ENCODE peak calls at places on chromosomes 5 and 9, in four cellular contexts. J, S, X and H are unnamed samples.

GRCh38 chr5:126852104-126852531 is 75.2 kb downstream of the LMNB1 start:
- DNase-seq in X (no peak), S (peak), J (no peak), H (no peak)

GRCh38 chr9:124088476-124088837 is 76.9 kb downstream of the LHX2 start:
- DNase-seq in S (no peak), X (no peak), J (no peak), H (no peak)

GRCh38 chr9:105332471-105332870 is 88.0 kb downstream of the SLC44A1 start:
- DNase-seq in S (no peak), J (no peak), X (no peak), H (no peak)

GRCh38 chr9:100082786-100083185 is 16.0 kb downstream of the ERP44 start:
- DNase-seq in X (no peak), S (no peak), J (peak), H (no peak)

GRCh38 chr5:108797986-108798385 is 50.3 kb downstream of the FER start:
- DNase-seq in J (no peak), X (no peak), S (no peak), H (no peak)

GRCh38 chr5:107026098-107026497 is 644.6 kb downstream of the EFNA5 start:
- DNase-seq in J (no peak), X (no peak), S (peak), H (no peak)

GRCh38 chr9:101381833-101382342 is 2.9 kb downstream of the BAAT start:
- DNase-seq in X (no peak), J (no peak), S (no peak), H (no peak)

GRCh38 chr5:91486638-91487037 is 103.5 kb upstream of the ARRDC3 start:
- DNase-seq in X (no peak), J (no peak), S (no peak), H (no peak)

GRCh38 chr9:8648271-8648670 is 848.7 kb upstream of the DMAC1 start:
- DNase-seq in S (no peak), J (no peak), X (no peak), H (no peak)

GRCh38 chr5:128427901-128428300 is 110.1 kb downstream of the FBN2 start:
- DNase-seq in S (no peak), X (no peak), J (no peak), H (no peak)

GRCh38 chr5:171162165-171162564 is 146.9 kb upstream of the TLX3 start:
- DNase-seq in J (no peak), X (no peak), S (peak), H (no peak)

GRCh38 chr5:39486361-39486760 is 61.6 kb upstream of the DAB2 start:
- DNase-seq in X (no peak), S (no peak), J (no peak), H (no peak)

GRCh38 chr5:107808671-107809137 is 138.0 kb upstream of the EFNA5 start:
- DNase-seq in J (no peak), S (peak), X (no peak), H (no peak)

GRCh38 chr5:153974813-153975163 is 63.9 kb downstream of the FAM114A2 start:
- DNase-seq in X (no peak), S (no peak), J (no peak), H (no peak)

GRCh38 chr5:14025566-14026276 is 81.2 kb upstream of the DNAH5 start:
- DNase-seq in S (no peak), J (no peak), X (no peak), H (no peak)
- TF ChIP-seq CTCF in S (no peak), J (no peak), X (no peak), H (no peak)

GRCh38 chr5:158732345-158732744 is 367.4 kb downstream of the EBF1 start:
- DNase-seq in J (no peak), S (no peak), X (no peak), H (no peak)
- TF ChIP-seq CTCF in J (no peak), S (no peak), X (no peak), H (no peak)

GRCh38 chr5:180116077-180116375 is 44.5 kb upstream of the RNF130 start:
- DNase-seq in X (no peak), J (no peak), S (no peak), H (no peak)

GRCh38 chr5:180118391-180118791 is 46.8 kb upstream of the RNF130 start:
- DNase-seq in J (no peak), X (no peak), S (no peak), H (no peak)

GRCh38 chr5:180115326-180116076 is 43.9 kb upstream of the RNF130 start:
- DNase-seq in J (no peak), X (no peak), S (no peak), H (no peak)

GRCh38 chr5:180117378-180117725 is 45.8 kb upstream of the RNF130 start:
- DNase-seq in J (no peak), S (no peak), X (no peak), H (no peak)

DNA sequence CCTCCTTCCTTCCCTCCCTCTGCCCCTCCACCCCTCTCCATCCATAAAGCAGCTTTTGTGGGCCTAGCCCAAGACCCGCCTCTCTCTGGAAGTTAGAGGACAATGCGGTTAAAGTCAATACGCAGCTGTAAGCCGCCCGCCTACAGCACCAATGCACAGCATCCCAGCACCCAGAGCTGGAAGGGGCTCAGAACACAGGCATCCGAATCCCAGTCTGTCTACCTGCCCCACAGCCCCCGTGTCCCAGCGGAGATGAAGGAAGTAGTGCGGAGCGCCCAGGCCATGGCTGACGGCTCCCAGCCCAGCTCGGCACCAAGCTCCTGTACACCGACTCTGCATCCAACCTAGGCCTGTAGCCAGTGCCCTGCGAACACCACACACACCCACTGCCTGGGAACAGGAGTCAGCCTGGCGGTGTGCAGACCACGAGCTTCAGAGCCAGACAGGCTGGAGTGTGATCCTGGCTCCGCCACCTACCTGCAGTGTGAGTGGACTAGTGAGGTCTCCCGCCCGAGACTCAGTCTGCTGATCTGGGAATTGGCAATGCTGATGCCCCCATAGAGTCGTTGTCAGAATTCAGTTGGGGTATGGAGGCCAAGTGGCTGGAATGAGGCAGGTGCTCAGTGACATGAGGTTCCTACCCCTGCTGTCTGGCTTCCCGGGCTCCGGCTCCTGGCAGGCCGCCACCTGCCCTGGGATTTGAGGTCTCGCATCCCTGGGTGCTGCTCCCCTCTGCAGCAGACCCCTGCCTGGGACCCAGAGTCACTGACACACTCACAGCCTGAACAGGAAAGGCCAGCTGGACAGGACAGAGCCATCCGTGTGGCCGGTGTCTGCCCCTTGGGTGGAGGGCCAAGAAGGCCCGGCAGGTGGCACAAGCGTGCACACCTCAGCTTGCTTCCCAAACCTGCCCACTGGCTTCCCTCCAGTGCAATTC is 45.1 kb upstream of the RNF130 start:
- DNase-seq in X (peak), J (no peak), S (no peak), H (no peak)
- TF ChIP-seq CTCF in X (no peak), J (peak), S (peak), H (no peak)

GRCh38 chr5:56951946-56952691 is at the start of gene MIER3:
- DNase-seq in X (peak), S (peak), J (no peak), H (peak)

GRCh38 chr5:56947052-56947451 is 4.9 kb downstream of the MIER3 start:
- DNase-seq in X (no peak), J (no peak), S (no peak), H (no peak)

GRCh38 chr5:56950626-56951130 is 1.2 kb downstream of the MIER3 start:
- DNase-seq in S (peak), X (peak), J (no peak), H (peak)

GRCh38 chr5:56951131-56951945 is 585 bp downstream of the MIER3 start:
- DNase-seq in J (no peak), X (peak), S (peak), H (peak)
- TF ChIP-seq CTCF in J (no peak), X (no peak), S (peak), H (no peak)

GRCh38 chr5:176578391-176578808 is 29.3 kb downstream of the CDHR2 start:
- DNase-seq in X (peak), J (no peak), S (peak), H (no peak)
- TF ChIP-seq CTCF in X (peak), J (peak), S (peak), H (peak)

GRCh38 chr9:128409998-128410397 is 10.7 kb upstream of the CERCAM start:
- DNase-seq in J (no peak), S (peak), X (no peak), H (no peak)
- TF ChIP-seq CTCF in J (peak), S (peak), X (no peak), H (peak)

DNA sequence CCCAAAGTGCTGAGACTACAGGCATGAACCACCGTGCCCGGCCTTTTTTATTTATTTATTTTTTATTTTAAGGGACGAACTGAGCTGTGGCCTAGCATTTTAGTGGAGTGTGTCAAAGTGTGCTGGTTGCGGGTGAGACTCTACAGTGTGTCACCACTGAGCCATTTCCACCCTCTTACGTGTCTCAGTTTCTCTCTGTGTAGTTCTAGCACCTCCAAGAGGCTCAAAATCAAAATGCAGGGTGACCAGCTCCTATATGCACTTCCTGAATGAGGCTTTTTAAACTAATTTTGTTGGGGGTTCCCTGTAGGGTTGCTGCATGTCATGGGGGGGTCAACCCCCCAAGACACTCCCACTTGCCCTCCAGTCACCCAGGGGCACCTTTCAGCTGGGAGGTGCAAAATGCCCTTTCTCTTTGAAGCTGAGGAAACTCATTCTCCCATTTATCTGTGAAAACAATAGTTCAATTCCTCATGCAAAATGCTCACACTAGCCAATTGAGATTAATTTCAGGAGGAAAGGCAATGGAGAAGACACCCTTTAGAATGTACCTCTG is 69.3 kb downstream of the COL15A1 start:
- DNase-seq in X (no peak), S (no peak), J (no peak), H (no peak)
- TF ChIP-seq CTCF in X (no peak), S (peak), J (no peak), H (no peak)

GRCh38 chr5:10607666-10608442 is 44.0 kb downstream of the ANKRD33B start:
- DNase-seq in S (peak), X (no peak), J (no peak), H (no peak)
- TF ChIP-seq CTCF in S (peak), X (no peak), J (peak), H (peak)